ENCODE peak calls at places on chromosomes 4 and X, in five cellular contexts. A is HFF-Myc, Q is GM10248, M is dorsolateral prefrontal cortex, S is spleen. F is an unnamed sample.

GRCh38 chr4:97910005-97910404 is 233.3 kb downstream of the STPG2 start:
- DNase-seq in A (no peak), Q (no peak), M (no peak), S (no peak), F (no peak)

GRCh38 chrX:80021611-80022010 is 7.1 kb downstream of the TBX22 start:
- DNase-seq in A (no peak), Q (no peak), M (no peak), S (no peak), F (no peak)

GRCh38 chrX:134849390-134849789 is 141.4 kb upstream of the SMIM10 start:
- DNase-seq in A (no peak), Q (no peak), M (no peak), S (no peak), F (no peak)

GRCh38 chrX:51420610-51421009 is 75.8 kb downstream of the NUDT11 start:
- DNase-seq in A (peak), Q (no peak), M (no peak), S (no peak), F (no peak)

GRCh38 chrX:76253432-76253831 is 80.6 kb downstream of the PBDC1 start:
- DNase-seq in A (peak), Q (peak), M (no peak), S (no peak), F (no peak)

GRCh38 chr4:139153411-139154133 is 23.4 kb downstream of the ELF2 start:
- DNase-seq in A (no peak), Q (no peak), M (no peak), S (no peak), F (no peak)

GRCh38 chr4:113146876-113147358 is 97.5 kb downstream of the ANK2 start:
- DNase-seq in A (no peak), Q (peak), M (no peak), S (no peak), F (no peak)

GRCh38 chr4:92497141-92497540 is 193.4 kb downstream of the GRID2 start:
- DNase-seq in A (no peak), Q (no peak), M (no peak), S (no peak), F (no peak)

GRCh38 chrX:24023538-24023937 is 3.4 kb downstream of the KLHL15 start:
- DNase-seq in A (no peak), Q (no peak), M (no peak), S (no peak), F (no peak)

GRCh38 chrX:65586491-65586890 is 51.9 kb upstream of the LAS1L start:
- DNase-seq in A (no peak), Q (no peak), M (no peak), S (no peak), F (no peak)

GRCh38 chr4:100268807-100269206 is 78.5 kb upstream of the DDIT4L start:
- DNase-seq in A (no peak), Q (no peak), M (no peak), S (no peak), F (no peak)

GRCh38 chr4:168475745-168476144 is 4.5 kb downstream of the DDX60L start:
- DNase-seq in A (no peak), Q (no peak), M (no peak), S (no peak), F (no peak)

GRCh38 chr4:115537387-115537786 is 424.0 kb upstream of the NDST4 start:
- DNase-seq in A (no peak), Q (no peak), M (no peak), S (no peak), F (no peak)

DNA sequence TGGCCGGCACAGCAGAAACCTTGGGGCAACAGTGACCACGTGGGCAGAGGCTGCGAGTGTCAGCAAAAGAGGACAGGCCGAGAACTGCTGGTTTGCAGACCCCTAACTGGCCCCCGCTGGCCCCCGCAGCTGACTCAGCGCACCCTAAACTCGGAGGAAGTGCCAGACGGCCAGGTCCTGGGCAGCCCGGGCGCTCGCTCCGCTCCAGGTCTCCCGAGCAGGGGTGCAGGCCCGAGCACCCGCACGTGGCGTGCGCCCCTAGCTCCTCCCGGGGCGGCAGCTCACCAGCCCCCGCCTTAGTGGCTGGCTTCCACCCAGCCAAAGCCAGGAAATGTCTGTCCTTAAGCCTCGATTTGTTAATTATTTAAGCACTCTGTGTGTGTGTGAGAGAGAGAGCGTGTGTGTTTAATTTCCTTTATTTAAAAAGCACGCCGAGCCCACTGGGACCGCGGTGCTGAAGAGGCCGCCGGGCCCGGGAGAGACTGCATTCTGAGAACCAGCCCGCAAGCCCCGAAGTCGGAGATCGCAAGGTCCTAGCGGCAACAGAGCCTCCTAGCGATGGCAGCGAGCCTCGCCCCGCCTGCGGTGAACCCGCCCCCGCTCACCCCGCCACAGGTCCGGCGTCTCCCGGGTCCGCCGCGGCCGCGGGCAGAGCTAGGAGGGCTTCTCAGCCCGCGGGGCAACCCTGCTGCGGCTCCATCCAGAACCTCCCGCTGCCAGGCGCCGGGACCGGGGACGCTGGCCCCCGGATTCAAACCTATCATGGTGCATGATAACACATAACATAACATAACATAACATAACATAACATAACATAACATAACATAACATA is 45.9 kb upstream of the CDKN2AIP start:
- DNase-seq in A (no peak), Q (peak), M (peak), S (peak), F (peak)
- TF ChIP-seq CTCF in A (peak), Q (peak), M (peak), S (peak), F (no peak)

GRCh38 chrX:132171478-132171877 is 43.7 kb upstream of the FRMD7 start:
- DNase-seq in A (no peak), Q (no peak), M (no peak), S (no peak), F (no peak)
- TF ChIP-seq CTCF in A (no peak), Q (no peak), M (no peak), S (no peak), F (no peak)

GRCh38 chrX:110420771-110421498 is 62.3 kb downstream of the RTL9 start:
- DNase-seq in A (no peak), Q (no peak), M (peak), S (no peak), F (no peak)
- TF ChIP-seq CTCF in A (peak), Q (peak), M (no peak), S (no peak), F (no peak)

GRCh38 chr4:158715787-158716186 is 7.4 kb downstream of the PPID start:
- DNase-seq in A (no peak), Q (no peak), M (no peak), S (no peak), F (no peak)

GRCh38 chr4:158714937-158715336 is 8.3 kb downstream of the PPID start:
- DNase-seq in A (no peak), Q (no peak), M (no peak), S (no peak), F (no peak)

DNA sequence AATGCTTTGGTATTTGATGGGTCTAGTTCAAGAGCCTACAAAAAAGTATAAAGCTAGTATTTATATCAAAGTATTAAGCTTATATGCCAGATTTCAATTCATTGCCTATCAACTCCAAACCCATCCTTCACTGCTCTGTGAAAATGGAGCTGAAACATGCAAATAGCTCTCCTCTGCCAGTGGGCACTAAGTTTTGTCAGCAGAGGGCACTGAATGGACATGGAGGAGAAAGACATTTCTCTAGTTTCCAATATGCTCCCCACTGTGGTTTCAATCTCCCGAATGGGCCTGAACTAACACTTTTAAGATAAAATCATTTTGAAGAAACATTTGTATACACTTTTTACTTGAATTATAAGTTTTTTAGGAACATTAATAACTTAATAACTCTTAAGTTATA is 12.4 kb downstream of the PPID start:
- DNase-seq in A (no peak), Q (no peak), M (no peak), S (no peak), F (no peak)
- TF ChIP-seq CTCF in A (peak), Q (peak), M (no peak), S (no peak), F (no peak)

DNA sequence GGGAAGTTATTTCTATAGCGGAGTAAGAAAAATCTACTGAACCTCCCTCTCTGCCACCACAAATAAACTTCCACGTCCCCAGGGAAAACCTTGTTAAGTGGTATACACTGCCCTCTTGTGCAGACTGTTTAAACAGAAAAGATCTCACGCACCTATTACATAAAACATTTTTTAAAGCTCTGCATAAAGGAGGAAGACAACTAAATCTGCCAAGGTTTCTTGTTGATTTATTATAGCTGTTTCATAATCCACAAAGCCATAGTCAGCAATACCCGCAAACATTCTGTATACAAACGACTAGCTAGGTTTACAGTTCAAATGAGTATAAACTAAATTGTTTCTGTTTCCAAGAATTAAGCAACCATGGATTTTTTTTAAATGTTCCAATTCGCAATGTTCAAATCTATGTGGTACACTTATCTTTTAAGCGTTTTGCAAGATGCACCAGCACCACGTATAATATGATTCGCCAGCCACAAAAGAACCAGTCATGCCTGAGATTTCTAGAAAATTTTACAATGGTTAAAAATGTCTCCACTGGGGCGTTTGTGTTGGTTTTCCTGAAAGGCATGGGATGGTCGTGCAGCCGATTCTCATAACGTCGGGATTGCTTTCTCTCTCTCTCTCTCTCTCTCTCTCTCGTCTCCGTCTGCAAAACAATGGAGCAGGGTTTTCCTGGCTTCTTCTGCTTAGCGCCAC is 164.6 kb downstream of the PRKX start:
- DNase-seq in A (no peak), Q (no peak), M (no peak), S (no peak), F (no peak)
- TF ChIP-seq CTCF in A (no peak), Q (no peak), M (peak), S (peak), F (no peak)

F was measured in activated B cell treated with CpG ODN at 0.5 μM for 24 hours.